ENCODE peak calls at places on chromosomes 1 and 21, in six cellular contexts. Z is stimulated activated CD4-positive, alpha-beta T cell treated with anti-CD3 and anti-CD28 coated beads, Interleukin-2, amount 100 ng/mL, for 48 hours; L is hippocampal formation; M is prostate gland; A is GM12865; D is GM03348. S is an unnamed sample.

GRCh38 chr1:82838066-82838465 is 1037.3 kb downstream of the ADGRL2 start:
- DNase-seq in L (no peak), Z (no peak), D (peak; percentile 3), A (no peak), M (no peak), S (no peak)

GRCh38 chr1:3910769-3911520 is 10.9 kb upstream of the C1orf174 start:
- DNase-seq in A (peak; percentile 78), D (peak; percentile 73), Z (peak; percentile 76), M (peak; percentile 71), L (no peak), S (no peak)

GRCh38 chr1:178938959-178939317 is 68.1 kb upstream of the ANGPTL1 start:
- DNase-seq in M (peak; percentile 41), Z (no peak), L (no peak), A (no peak), D (peak; percentile 81), S (no peak)

GRCh38 chr1:172487550-172487949 is 43.7 kb upstream of the PIGC start:
- DNase-seq in Z (no peak), L (no peak), A (no peak), D (no peak), M (no peak), S (no peak)

GRCh38 chr21:25127007-25127406 is 480.3 kb downstream of the MRPL39 start:
- DNase-seq in Z (no peak), L (no peak), M (no peak), D (no peak), A (no peak), S (no peak)

GRCh38 chr1:221439008-221439733 is 302.7 kb downstream of the DUSP10 start:
- DNase-seq in L (no peak), A (peak; percentile 77), Z (peak; percentile 33), D (peak; percentile 40), M (no peak), S (no peak)

GRCh38 chr1:207034998-207035397 is 2.4 kb upstream of the C1orf116 start:
- DNase-seq in L (no peak), M (no peak), A (peak; percentile 17), Z (no peak), D (peak; percentile 47), S (no peak)

GRCh38 chr1:158124999-158125398 is 55.7 kb upstream of the CD1D start:
- DNase-seq in M (peak; percentile 85), L (peak; percentile 87), D (peak; percentile 90), Z (peak; percentile 65), A (peak; percentile 88), S (peak; percentile 78)

GRCh38 chr21:21159253-21159899 is 161.2 kb downstream of the NCAM2 start:
- DNase-seq in Z (no peak), A (no peak), L (no peak), M (no peak), D (no peak), S (peak; percentile 32)

GRCh38 chr1:234917495-234918188 is 211.0 kb downstream of the TOMM20 start:
- DNase-seq in L (no peak), Z (no peak), D (no peak), A (no peak), M (no peak), S (no peak)

GRCh38 chr1:34977858-34978257 is 7.3 kb downstream of the TMEM35B start:
- DNase-seq in A (no peak), D (no peak), M (no peak), Z (no peak), L (no peak), S (no peak)

GRCh38 chr1:14571810-14572767 is 26.4 kb upstream of the KAZN start:
- DNase-seq in M (no peak), A (peak; percentile 68), Z (no peak), D (no peak), L (no peak), S (no peak)

GRCh38 chr1:70247122-70247521 is 25.9 kb downstream of the SRSF11 start:
- DNase-seq in D (no peak), A (no peak), M (no peak), Z (no peak), L (no peak), S (no peak)

GRCh38 chr1:169601096-169601881 is 15.0 kb upstream of the F5 start:
- DNase-seq in M (no peak), Z (no peak), A (peak; percentile 54), L (peak; percentile 68), D (peak; percentile 34), S (no peak)

GRCh38 chr1:78171736-78172590 is 126.2 kb downstream of the GIPC2 start:
- DNase-seq in Z (no peak), A (no peak), L (no peak), D (peak; percentile 64), M (no peak), S (no peak)

GRCh38 chr1:43206721-43207228 is 34.6 kb downstream of the CFAP57 start:
- DNase-seq in D (peak; percentile 95), L (no peak), A (no peak), Z (no peak), M (no peak), S (no peak)

GRCh38 chr21:33750017-33750416 is 107.7 kb downstream of the ITSN1 start:
- DNase-seq in L (no peak), A (no peak), M (no peak), Z (no peak), D (no peak), S (no peak)

GRCh38 chr1:245441699-245442098 is 286.9 kb downstream of the KIF26B start:
- DNase-seq in D (peak; percentile 72), M (no peak), L (no peak), Z (no peak), A (no peak), S (peak; percentile 4)

GRCh38 chr1:7279753-7280150 is 491.3 kb upstream of the VAMP3 start:
- DNase-seq in D (no peak), Z (no peak), M (no peak), A (no peak), L (no peak), S (no peak)

S was measured in LNCaP clone FGC.